ENCODE peak calls at places on chromosomes 16 and 17, in nine cellular contexts. One of them, this sample, is unnamed. For H3K4me1, the result is how much of the 10 kb centered on the place peaks cover.

GRCh38 chr16:11681526-11681925 is 13.3 kb downstream of the SNN start:
- DNase-seq in OCI-LY7: peak
- DNase-seq in esophagus squamous epithelium: no peak
- DNase-seq in tibial artery: no peak
- DNase-seq in GM23338: no peak
- DNase-seq in pancreas: no peak
- DNase-seq in body of pancreas: no peak
- DNase-seq in ovary: no peak
- DNase-seq in upper lobe of right lung: peak
- DNase-seq in this sample: no peak

GRCh38 chr16:20137194-20137593 is 63.5 kb upstream of the GPR139 start:
- DNase-seq in OCI-LY7: no peak
- DNase-seq in esophagus squamous epithelium: no peak
- DNase-seq in tibial artery: no peak
- DNase-seq in GM23338: peak
- DNase-seq in pancreas: no peak
- DNase-seq in body of pancreas: no peak
- DNase-seq in ovary: no peak
- DNase-seq in upper lobe of right lung: no peak
- DNase-seq in this sample: no peak

GRCh38 chr16:11498683-11499082 is 88.0 kb downstream of the LITAF start:
- DNase-seq in OCI-LY7: peak
- DNase-seq in esophagus squamous epithelium: no peak
- DNase-seq in tibial artery: no peak
- DNase-seq in GM23338: peak
- DNase-seq in pancreas: peak
- DNase-seq in body of pancreas: peak
- DNase-seq in ovary: no peak
- DNase-seq in upper lobe of right lung: no peak
- DNase-seq in this sample: no peak

GRCh38 chr17:67477687-67478086 is 100.6 kb downstream of the PITPNC1 start:
- DNase-seq in OCI-LY7: no peak
- DNase-seq in esophagus squamous epithelium: no peak
- DNase-seq in tibial artery: no peak
- DNase-seq in GM23338: no peak
- DNase-seq in pancreas: no peak
- DNase-seq in body of pancreas: no peak
- DNase-seq in ovary: no peak
- DNase-seq in upper lobe of right lung: no peak
- DNase-seq in this sample: no peak

GRCh38 chr16:27286446-27286845 is 17.9 kb upstream of the NSMCE1 start:
- DNase-seq in OCI-LY7: no peak
- DNase-seq in esophagus squamous epithelium: no peak
- DNase-seq in tibial artery: peak
- DNase-seq in GM23338: no peak
- DNase-seq in pancreas: no peak
- DNase-seq in body of pancreas: peak
- DNase-seq in ovary: no peak
- DNase-seq in upper lobe of right lung: no peak
- DNase-seq in this sample: no peak

GRCh38 chr17:76852843-76853242 is 15.4 kb upstream of the MGAT5B start:
- DNase-seq in OCI-LY7: no peak
- DNase-seq in esophagus squamous epithelium: no peak
- DNase-seq in tibial artery: no peak
- DNase-seq in GM23338: no peak
- DNase-seq in pancreas: no peak
- DNase-seq in body of pancreas: no peak
- DNase-seq in ovary: no peak
- DNase-seq in upper lobe of right lung: no peak
- DNase-seq in this sample: no peak

GRCh38 chr17:9669551-9670008 is 24.3 kb downstream of the USP43 start:
- DNase-seq in OCI-LY7: no peak
- DNase-seq in esophagus squamous epithelium: no peak
- DNase-seq in tibial artery: no peak
- DNase-seq in GM23338: no peak
- DNase-seq in pancreas: no peak
- DNase-seq in body of pancreas: no peak
- DNase-seq in ovary: no peak
- DNase-seq in upper lobe of right lung: peak
- DNase-seq in this sample: no peak

GRCh38 chr17:76005263-76006149 is 4.9 kb downstream of the CDK3 start:
- DNase-seq in OCI-LY7: peak
- DNase-seq in esophagus squamous epithelium: no peak
- DNase-seq in tibial artery: peak
- DNase-seq in GM23338: peak
- DNase-seq in pancreas: peak
- DNase-seq in body of pancreas: peak
- DNase-seq in ovary: peak
- DNase-seq in upper lobe of right lung: no peak
- DNase-seq in this sample: peak

GRCh38 chr17:70310251-70310672 is 140.9 kb downstream of the KCNJ2 start:
- DNase-seq in OCI-LY7: no peak
- DNase-seq in esophagus squamous epithelium: no peak
- DNase-seq in tibial artery: no peak
- DNase-seq in GM23338: no peak
- DNase-seq in pancreas: no peak
- DNase-seq in body of pancreas: no peak
- DNase-seq in ovary: no peak
- DNase-seq in upper lobe of right lung: no peak
- DNase-seq in this sample: no peak

GRCh38 chr16:54286067-54286329 is 589 bp downstream of the IRX3 start:
- DNase-seq in OCI-LY7: no peak
- DNase-seq in esophagus squamous epithelium: no peak
- DNase-seq in tibial artery: no peak
- DNase-seq in GM23338: no peak
- DNase-seq in pancreas: peak
- DNase-seq in body of pancreas: no peak
- DNase-seq in ovary: no peak
- DNase-seq in upper lobe of right lung: no peak
- DNase-seq in this sample: no peak

GRCh38 chr17:36947922-36948716 is 635 bp upstream of the AATF start:
- DNase-seq in OCI-LY7: peak
- DNase-seq in esophagus squamous epithelium: no peak
- DNase-seq in tibial artery: no peak
- DNase-seq in GM23338: peak
- DNase-seq in pancreas: no peak
- DNase-seq in body of pancreas: no peak
- DNase-seq in ovary: no peak
- DNase-seq in upper lobe of right lung: no peak
- DNase-seq in this sample: no peak

GRCh38 chr17:69567130-69567529 is 152.6 kb downstream of the MAP2K6 start:
- DNase-seq in OCI-LY7: no peak
- DNase-seq in esophagus squamous epithelium: no peak
- DNase-seq in tibial artery: no peak
- DNase-seq in GM23338: peak
- DNase-seq in pancreas: no peak
- DNase-seq in body of pancreas: no peak
- DNase-seq in ovary: no peak
- DNase-seq in upper lobe of right lung: no peak
- DNase-seq in this sample: no peak

GRCh38 chr17:55356440-55357328 is 65.0 kb downstream of the MMD start:
- DNase-seq in OCI-LY7: peak
- DNase-seq in esophagus squamous epithelium: no peak
- DNase-seq in tibial artery: peak
- DNase-seq in GM23338: peak
- DNase-seq in pancreas: peak
- DNase-seq in body of pancreas: peak
- DNase-seq in ovary: peak
- DNase-seq in upper lobe of right lung: no peak
- DNase-seq in this sample: peak

GRCh38 chr16:23899869-23900268 is 64.1 kb downstream of the PRKCB start:
- DNase-seq in OCI-LY7: no peak
- DNase-seq in esophagus squamous epithelium: no peak
- DNase-seq in tibial artery: no peak
- DNase-seq in GM23338: no peak
- DNase-seq in pancreas: no peak
- DNase-seq in body of pancreas: no peak
- DNase-seq in ovary: no peak
- DNase-seq in upper lobe of right lung: no peak
- DNase-seq in this sample: no peak

DNA sequence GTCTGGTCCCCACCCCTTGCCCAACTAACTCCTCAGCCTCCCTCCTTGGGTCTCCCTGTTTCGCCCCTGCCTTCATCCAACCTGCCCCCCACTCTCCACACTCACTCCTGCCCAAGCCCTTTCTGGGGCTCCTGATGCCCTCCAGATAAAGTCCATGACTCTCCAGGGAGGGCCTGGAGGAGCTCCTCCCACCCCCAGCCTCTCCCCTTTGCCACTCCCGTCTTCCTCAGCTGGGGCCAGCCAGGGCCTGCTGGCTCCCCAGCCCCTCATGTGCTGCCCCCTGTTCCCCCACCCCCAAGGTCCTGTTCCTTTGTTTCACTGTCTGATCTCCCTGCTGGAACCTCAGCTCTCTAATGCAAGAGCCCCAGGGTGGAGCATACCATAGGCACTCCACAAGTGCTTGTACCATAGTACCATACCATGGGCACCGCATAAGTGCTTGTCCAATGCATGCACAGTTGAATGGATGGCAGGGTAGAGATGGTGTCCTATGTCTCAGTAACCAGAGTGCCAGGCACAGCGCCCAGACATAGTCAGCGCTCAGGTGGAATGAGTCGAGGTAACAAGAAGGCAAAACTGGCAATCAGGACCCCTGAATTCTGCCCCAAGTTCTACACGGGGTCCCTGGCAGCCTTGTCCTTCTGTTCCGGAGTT is 1.5 kb downstream of the PLCD3 start:
- DNase-seq in OCI-LY7: no peak
- DNase-seq in esophagus squamous epithelium: no peak
- DNase-seq in tibial artery: no peak
- DNase-seq in GM23338: no peak
- DNase-seq in pancreas: no peak
- DNase-seq in body of pancreas: no peak
- DNase-seq in ovary: no peak
- DNase-seq in upper lobe of right lung: no peak
- DNase-seq in this sample: no peak
- H3K4me3 ChIP-seq in OCI-LY7: no peak
- H3K4me3 ChIP-seq in esophagus squamous epithelium: peak
- H3K4me3 ChIP-seq in tibial artery: peak
- H3K4me3 ChIP-seq in GM23338: no peak
- H3K4me3 ChIP-seq in pancreas: no peak
- H3K4me3 ChIP-seq in body of pancreas: no peak
- H3K4me3 ChIP-seq in ovary: no peak
- H3K4me3 ChIP-seq in upper lobe of right lung: peak
- H3K4me3 ChIP-seq in this sample: no peak

GRCh38 chr16:89478576-89479221 is 11.7 kb downstream of the ANKRD11 start:
- DNase-seq in OCI-LY7: no peak
- DNase-seq in esophagus squamous epithelium: no peak
- DNase-seq in tibial artery: no peak
- DNase-seq in GM23338: no peak
- DNase-seq in pancreas: no peak
- DNase-seq in body of pancreas: no peak
- DNase-seq in ovary: no peak
- DNase-seq in upper lobe of right lung: no peak
- DNase-seq in this sample: no peak
- H3K4me1 ChIP-seq in OCI-LY7: half or more
- H3K4me1 ChIP-seq in esophagus squamous epithelium: half or more
- H3K4me1 ChIP-seq in tibial artery: half or more
- H3K4me1 ChIP-seq in GM23338: half or more
- H3K4me1 ChIP-seq in pancreas: under half
- H3K4me1 ChIP-seq in body of pancreas: half or more
- H3K4me1 ChIP-seq in ovary: under half
- H3K4me1 ChIP-seq in upper lobe of right lung: half or more
- H3K4me1 ChIP-seq in this sample: under half

GRCh38 chr16:50472472-50472871 is 75.7 kb upstream of the NKD1 start:
- DNase-seq in OCI-LY7: no peak
- DNase-seq in esophagus squamous epithelium: no peak
- DNase-seq in tibial artery: no peak
- DNase-seq in GM23338: no peak
- DNase-seq in pancreas: no peak
- DNase-seq in body of pancreas: no peak
- DNase-seq in ovary: no peak
- DNase-seq in upper lobe of right lung: no peak
- DNase-seq in this sample: no peak

GRCh38 chr16:50474138-50474537 is 74.1 kb upstream of the NKD1 start:
- DNase-seq in OCI-LY7: no peak
- DNase-seq in esophagus squamous epithelium: no peak
- DNase-seq in tibial artery: no peak
- DNase-seq in GM23338: no peak
- DNase-seq in pancreas: no peak
- DNase-seq in body of pancreas: no peak
- DNase-seq in ovary: no peak
- DNase-seq in upper lobe of right lung: no peak
- DNase-seq in this sample: no peak

GRCh38 chr16:50470687-50471086 is 77.5 kb upstream of the NKD1 start:
- DNase-seq in OCI-LY7: no peak
- DNase-seq in esophagus squamous epithelium: no peak
- DNase-seq in tibial artery: no peak
- DNase-seq in GM23338: no peak
- DNase-seq in pancreas: no peak
- DNase-seq in body of pancreas: no peak
- DNase-seq in ovary: no peak
- DNase-seq in upper lobe of right lung: no peak
- DNase-seq in this sample: no peak

GRCh38 chr16:50475170-50475569 is 73.0 kb upstream of the NKD1 start:
- DNase-seq in OCI-LY7: no peak
- DNase-seq in esophagus squamous epithelium: no peak
- DNase-seq in tibial artery: no peak
- DNase-seq in GM23338: no peak
- DNase-seq in pancreas: no peak
- DNase-seq in body of pancreas: no peak
- DNase-seq in ovary: no peak
- DNase-seq in upper lobe of right lung: no peak
- DNase-seq in this sample: no peak

DNA sequence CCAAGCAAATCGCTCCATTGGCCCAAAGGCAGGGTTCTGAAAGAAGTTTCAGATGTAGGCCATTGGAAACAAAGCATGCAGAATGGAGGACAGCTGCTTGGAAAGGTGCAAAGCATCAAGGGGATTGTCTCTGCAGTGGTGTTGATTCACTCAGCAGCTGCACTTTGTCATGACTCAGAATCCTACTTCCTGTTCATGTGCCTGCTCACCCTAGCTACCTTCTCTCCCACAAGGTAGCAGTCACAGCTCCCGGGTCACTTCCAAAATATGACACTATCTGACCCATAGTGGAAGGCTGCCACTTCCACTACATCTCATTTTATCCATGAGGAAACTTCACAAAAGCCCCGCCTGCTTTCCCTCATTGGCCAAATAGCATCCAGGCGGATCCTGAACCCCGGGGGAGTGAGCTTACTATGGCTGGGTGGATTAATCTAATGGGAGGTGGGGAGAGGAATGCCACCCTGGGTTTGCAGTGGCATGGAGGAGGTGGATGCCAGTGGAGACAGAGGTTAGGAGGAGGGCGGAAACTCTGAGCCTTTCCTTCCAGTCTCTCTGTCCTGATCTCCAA is 74.7 kb upstream of the NKD1 start:
- DNase-seq in OCI-LY7: no peak
- DNase-seq in esophagus squamous epithelium: no peak
- DNase-seq in tibial artery: no peak
- DNase-seq in GM23338: no peak
- DNase-seq in pancreas: no peak
- DNase-seq in body of pancreas: no peak
- DNase-seq in ovary: no peak
- DNase-seq in upper lobe of right lung: no peak
- DNase-seq in this sample: no peak
- TF ChIP-seq CTCF in OCI-LY7: no peak
- TF ChIP-seq CTCF in esophagus squamous epithelium: no peak
- TF ChIP-seq CTCF in tibial artery: no peak
- TF ChIP-seq CTCF in GM23338: no peak
- TF ChIP-seq CTCF in pancreas: no peak
- TF ChIP-seq CTCF in body of pancreas: no peak
- TF ChIP-seq CTCF in ovary: no peak
- TF ChIP-seq CTCF in upper lobe of right lung: no peak
- TF ChIP-seq CTCF in this sample: no peak

GRCh38 chr17:61410100-61410551 is 10.5 kb downstream of the TBX2 start:
- DNase-seq in OCI-LY7: no peak
- DNase-seq in esophagus squamous epithelium: no peak
- DNase-seq in tibial artery: peak
- DNase-seq in GM23338: no peak
- DNase-seq in pancreas: no peak
- DNase-seq in body of pancreas: no peak
- DNase-seq in ovary: peak
- DNase-seq in upper lobe of right lung: peak
- DNase-seq in this sample: peak
- H3K4me3 ChIP-seq in OCI-LY7: no peak
- H3K4me3 ChIP-seq in esophagus squamous epithelium: peak
- H3K4me3 ChIP-seq in tibial artery: peak
- H3K4me3 ChIP-seq in GM23338: peak
- H3K4me3 ChIP-seq in pancreas: no peak
- H3K4me3 ChIP-seq in body of pancreas: no peak
- H3K4me3 ChIP-seq in ovary: no peak
- H3K4me3 ChIP-seq in upper lobe of right lung: peak
- H3K4me3 ChIP-seq in this sample: no peak